ENCODE peak calls at places on chromosomes 6 and 20, in four cellular contexts. R, Q, K and X are unnamed samples.

GRCh38 chr20:49951160-49951559 is 15.0 kb downstream of the RNF114 start:
- DNase-seq in Q (no peak), R (no peak), K (no peak), X (no peak)

GRCh38 chr6:156028310-156029131 is 572.9 kb upstream of the NOX3 start:
- DNase-seq in R (peak), K (peak), Q (no peak), X (no peak)

GRCh38 chr6:2810092-2810671 is 31.5 kb downstream of the SERPINB1 start:
- DNase-seq in K (no peak), R (no peak), Q (no peak), X (no peak)

GRCh38 chr6:92989656-92990055 is 429.7 kb downstream of the EPHA7 start:
- DNase-seq in R (no peak), Q (no peak), K (no peak), X (no peak)

GRCh38 chr20:36855241-36855657 is 20.7 kb upstream of the TLDC2 start:
- DNase-seq in R (no peak), K (no peak), Q (no peak), X (no peak)

GRCh38 chr6:37653933-37654565 is 43.6 kb downstream of the MDGA1 start:
- DNase-seq in K (peak), R (peak), Q (peak), X (no peak)

GRCh38 chr6:43776799-43777776 is 7.1 kb downstream of the VEGFA start:
- DNase-seq in R (no peak), Q (no peak), K (no peak), X (no peak)

GRCh38 chr6:149990672-149991402 is 27.1 kb downstream of the ULBP1 start:
- DNase-seq in R (peak), Q (no peak), K (peak), X (no peak)

GRCh38 chr20:35617397-35618031 is 1.9 kb downstream of the SPAG4 start:
- DNase-seq in Q (no peak), K (peak), R (peak), X (peak)

GRCh38 chr6:39056681-39057080 is 8.1 kb downstream of the GLP1R start:
- DNase-seq in R (no peak), K (no peak), Q (no peak), X (no peak)

GRCh38 chr6:75481936-75482593 is 11.5 kb downstream of the FILIP1 start:
- DNase-seq in K (no peak), Q (no peak), R (no peak), X (no peak)

GRCh38 chr6:101391772-101392560 is 1.5 kb upstream of the GRIK2 start:
- DNase-seq in K (no peak), Q (no peak), R (no peak), X (no peak)

GRCh38 chr6:98724537-98724936 is 109.8 kb upstream of the POU3F2 start:
- DNase-seq in Q (no peak), K (no peak), R (no peak), X (no peak)

GRCh38 chr6:144087789-144088426 is 7.5 kb downstream of the SF3B5 start:
- DNase-seq in K (no peak), Q (no peak), R (no peak), X (no peak)